ENCODE peak calls at places on chromosomes 1 and 21, in six cellular contexts. G is K562, B is endothelial cell of umbilical vein, F is astrocyte, L is IMR-90, A is PC-3. J is an unnamed sample.

GRCh38 chr1:43288058-43288784 is 2.8 kb upstream of the C1orf210 start:
- DNase-seq in G (no peak), B (no peak), F (no peak), L (no peak), A (no peak), J (no peak)

GRCh38 chr1:157691285-157691920 is 9.2 kb downstream of the FCRL3 start:
- DNase-seq in G (peak), B (peak), F (no peak), L (peak), A (peak), J (peak)

GRCh38 chr1:60151311-60151710 is 77.7 kb upstream of the C1orf87 start:
- DNase-seq in G (no peak), B (no peak), F (no peak), L (no peak), A (no peak), J (no peak)

GRCh38 chr21:28671549-28672195 is 321.0 kb downstream of the LTN1 start:
- DNase-seq in G (no peak), B (peak), F (no peak), L (no peak), A (peak), J (no peak)

GRCh38 chr1:187838335-187839293 is 1009.9 kb downstream of the PLA2G4A start:
- DNase-seq in G (no peak), B (no peak), F (no peak), L (no peak), A (no peak), J (no peak)

GRCh38 chr1:111857251-111857651 is 101.5 kb downstream of the DDX20 start:
- DNase-seq in G (no peak), B (no peak), F (no peak), L (no peak), A (no peak), J (no peak)

GRCh38 chr1:151199860-151200581 is 1.7 kb downstream of the PIP5K1A start:
- DNase-seq in G (peak), B (peak), F (peak), L (peak), A (peak), J (peak)

GRCh38 chr1:194277927-194278326 is 1091.5 kb upstream of the B3GALT2 start:
- DNase-seq in G (no peak), B (no peak), F (no peak), L (no peak), A (no peak), J (peak)

GRCh38 chr21:42655797-42656770 is 2.7 kb downstream of the PDE9A start:
- DNase-seq in G (no peak), B (no peak), F (no peak), L (no peak), A (peak), J (no peak)

GRCh38 chr1:90613371-90613770 is 103.7 kb downstream of the BARHL2 start:
- DNase-seq in G (no peak), B (no peak), F (no peak), L (no peak), A (no peak), J (no peak)

GRCh38 chr1:53147171-53147570 is 4.7 kb upstream of the SLC1A7 start:
- DNase-seq in G (no peak), B (no peak), F (no peak), L (no peak), A (no peak), J (no peak)

GRCh38 chr1:183498342-183498991 is 26.2 kb downstream of the SMG7 start:
- DNase-seq in G (no peak), B (no peak), F (no peak), L (no peak), A (no peak), J (no peak)

GRCh38 chr1:100627018-100627716 is 89.2 kb downstream of the GPR88 start:
- DNase-seq in G (no peak), B (peak), F (peak), L (peak), A (peak), J (peak)

GRCh38 chr21:18030248-18030647 is 211.1 kb upstream of the C21orf91 start:
- DNase-seq in G (no peak), B (no peak), F (no peak), L (no peak), A (peak), J (no peak)

GRCh38 chr1:170661646-170662411 is 2.1 kb upstream of the PRRX1 start:
- DNase-seq in G (no peak), B (peak), F (peak), L (peak), A (no peak), J (no peak)

GRCh38 chr1:38029081-38029681 is 16.6 kb downstream of the UTP11 start:
- DNase-seq in G (peak), B (no peak), F (no peak), L (no peak), A (no peak), J (no peak)

GRCh38 chr1:155241851-155242264 is 13.4 kb downstream of the ENTREP3 start:
- DNase-seq in G (peak), B (no peak), F (no peak), L (no peak), A (peak), J (no peak)

GRCh38 chr1:32801096-32801713 is 16.0 kb downstream of the YARS1 start:
- DNase-seq in G (no peak), B (no peak), F (peak), L (peak), A (peak), J (no peak)

GRCh38 chr21:36429672-36430546 is 44.7 kb downstream of the CHAF1B start:
- DNase-seq in G (peak), B (peak), F (peak), L (peak), A (peak), J (no peak)

GRCh38 chr21:36430841-36431240 is 45.6 kb downstream of the CHAF1B start:
- DNase-seq in G (no peak), B (peak), F (peak), L (no peak), A (no peak), J (no peak)

GRCh38 chr21:36427502-36427901 is 42.3 kb downstream of the CHAF1B start:
- DNase-seq in G (no peak), B (no peak), F (no peak), L (no peak), A (no peak), J (no peak)

GRCh38 chr21:36431252-36431651 is 46.1 kb downstream of the CHAF1B start:
- DNase-seq in G (no peak), B (peak), F (peak), L (no peak), A (no peak), J (no peak)

DNA sequence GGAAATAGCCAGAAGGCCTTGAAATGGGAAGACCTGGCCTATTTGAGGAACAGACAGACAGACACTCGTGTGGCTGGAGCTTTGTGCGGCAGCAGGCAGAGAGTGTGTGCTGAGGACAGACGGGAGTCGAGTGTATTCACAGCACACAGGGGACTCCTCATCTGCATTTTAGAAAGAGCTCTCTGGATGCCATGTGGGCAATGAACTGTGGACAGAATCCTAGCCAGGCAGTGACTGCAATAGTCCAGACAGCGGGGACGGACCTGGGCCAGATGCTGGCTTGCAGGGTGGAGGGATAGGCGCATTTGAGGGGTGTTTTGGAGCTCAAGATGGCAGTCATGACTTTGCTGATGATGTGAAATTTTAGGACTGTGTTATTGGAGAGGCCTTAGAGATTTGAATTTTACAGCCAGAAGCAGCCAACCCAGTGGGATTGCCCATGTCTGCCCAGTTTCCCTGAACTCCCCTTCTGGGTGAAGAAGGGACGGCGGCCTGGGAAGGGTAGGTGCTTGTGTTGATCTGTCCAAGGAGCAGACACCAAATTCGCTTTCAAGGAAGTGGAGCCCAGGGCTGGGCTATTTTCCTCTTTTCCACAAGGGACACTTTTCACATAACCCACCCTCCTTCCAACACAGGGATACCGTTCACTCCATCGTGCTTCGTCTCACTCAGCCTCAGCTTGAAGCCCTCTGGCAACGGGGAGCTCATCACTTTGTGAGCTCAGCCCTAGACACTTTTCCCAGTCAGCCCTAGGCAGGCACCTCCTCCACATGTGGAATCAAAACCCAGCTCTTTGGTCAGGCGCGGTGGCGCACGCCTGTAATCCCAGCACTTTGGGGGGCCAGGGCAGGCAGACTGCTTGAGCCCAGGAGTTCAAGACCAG is 43.8 kb downstream of the CHAF1B start:
- DNase-seq in G (no peak), B (peak), F (peak), L (no peak), A (peak), J (no peak)
- H3K9ac ChIP-seq in G (no peak), B (peak), F (peak), L (no peak), A (peak), J (no peak)

DNA sequence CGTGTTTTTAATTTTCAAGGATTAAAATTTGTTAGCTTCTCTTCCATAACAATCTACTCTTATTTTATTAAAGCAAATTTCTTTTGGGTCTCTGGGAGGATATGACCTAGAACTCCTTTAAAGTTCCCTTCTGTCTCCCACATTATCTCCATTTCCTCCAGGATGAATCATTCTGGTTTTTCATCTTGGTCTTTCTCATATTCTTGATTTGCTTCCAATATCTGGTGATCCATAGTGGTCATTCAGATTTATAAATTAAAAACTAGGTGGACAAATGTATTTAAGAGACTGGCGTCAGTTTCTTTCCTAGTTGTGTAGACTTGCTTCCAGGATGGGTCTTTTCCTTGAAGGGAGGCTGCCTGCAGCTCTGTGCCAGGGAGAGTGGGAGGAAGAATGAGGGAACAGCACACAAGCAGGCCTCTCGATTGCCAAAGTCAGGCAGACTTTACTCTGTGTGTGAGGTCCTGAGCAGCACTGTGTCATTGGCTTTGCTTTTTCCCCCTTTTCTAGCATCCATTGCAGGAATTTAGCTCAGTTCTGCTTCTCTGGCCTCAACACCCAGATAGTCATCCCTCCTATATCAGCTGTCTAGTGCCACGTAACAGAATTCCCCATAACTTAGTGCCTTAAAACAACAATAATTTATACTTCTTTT is 48.1 kb upstream of the FOXO6 start:
- DNase-seq in G (no peak), B (no peak), F (peak), L (no peak), A (no peak), J (no peak)
- H2AFZ ChIP-seq in G (peak), B (no peak), F (no peak), L (no peak), A (no peak), J (peak)

DNA sequence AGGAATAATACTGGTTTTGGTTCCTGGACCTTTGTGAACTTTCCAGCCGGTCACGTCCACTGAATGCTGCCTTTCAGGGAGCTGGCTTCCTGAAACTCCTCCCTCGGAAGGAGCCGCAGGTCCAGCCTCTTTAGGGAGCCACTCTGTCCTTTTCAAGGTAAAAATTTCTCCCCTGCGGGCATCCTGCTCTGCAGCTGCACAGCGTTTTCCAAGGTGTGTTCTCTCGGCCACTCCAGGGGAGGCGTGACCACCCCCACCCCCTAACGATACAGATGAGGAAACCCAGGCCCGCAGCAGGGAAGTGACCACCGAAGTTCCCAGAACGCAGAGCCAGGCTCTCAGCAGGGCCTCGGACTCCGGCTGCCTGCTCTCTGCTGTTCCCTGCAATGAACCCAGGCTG is 21.5 kb downstream of the PADI2 start:
- DNase-seq in G (no peak), B (no peak), F (no peak), L (no peak), A (peak), J (no peak)
- H3K27ac ChIP-seq in G (no peak), B (no peak), F (no peak), L (no peak), A (no peak), J (no peak)

DNA sequence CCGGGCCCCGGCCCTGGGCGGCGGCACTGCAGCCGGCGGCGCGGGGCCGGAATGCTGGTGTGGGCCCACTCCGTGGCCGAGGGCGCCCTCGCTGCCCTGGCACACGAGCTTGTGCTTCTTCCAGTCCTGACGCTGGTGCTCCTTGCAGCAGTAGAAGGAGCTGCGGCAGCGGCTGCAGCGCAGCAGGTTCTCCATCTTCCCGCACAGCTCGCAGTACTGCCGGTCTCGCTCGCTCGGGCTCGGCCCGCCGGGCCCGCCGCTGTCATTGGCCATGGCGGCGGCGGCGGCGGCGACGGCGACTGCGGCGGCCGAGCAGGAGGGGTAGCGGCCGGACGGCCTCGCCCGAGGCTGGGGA is 494 bp downstream of the EGLN1 start:
- DNase-seq in G (no peak), B (peak), F (no peak), L (peak), A (peak), J (peak)
- H3K9ac ChIP-seq in G (peak), B (peak), F (peak), L (peak), A (peak), J (peak)

GRCh38 chr1:196407358-196408041 is 200.7 kb downstream of the KCNT2 start:
- DNase-seq in G (no peak), B (peak), F (peak), L (peak), A (no peak), J (no peak)
- H2AFZ ChIP-seq in G (peak), B (peak), F (no peak), L (no peak), A (no peak), J (no peak)

GRCh38 chr1:11099310-11100148 is at the start of gene EXOSC10:
- DNase-seq in G (peak), B (peak), F (peak), L (peak), A (peak), J (peak)
- H3K27ac ChIP-seq in G (peak), B (peak), F (peak), L (peak), A (peak), J (peak)

GRCh38 chr21:38308010-38308784 is 51.4 kb downstream of the KCNJ15 start:
- DNase-seq in G (no peak), B (peak), F (no peak), L (peak), A (no peak), J (no peak)
- H3K9ac ChIP-seq in G (no peak), B (no peak), F (no peak), L (no peak), A (no peak), J (no peak)

GRCh38 chr1:220430586-220430985 is 97.3 kb upstream of the MARK1 start:
- DNase-seq in G (no peak), B (no peak), F (no peak), L (no peak), A (no peak), J (no peak)
- H2AFZ ChIP-seq in G (no peak), B (no peak), F (no peak), L (no peak), A (no peak), J (no peak)

J was measured in Karpas-422.